ENCODE peak calls at places on chromosomes 3 and 15, in ten cellular contexts. B is CD8-positive, alpha-beta T cell; M is dorsolateral prefrontal cortex; S is esophagus muscularis mucosa; C is AG10803; L is epithelial cell of esophagus; A is thoracic aorta; I is PC-3; W is PC-9; E is WTC11. J is an unnamed sample.

GRCh38 chr15:58862326-58862725 is 71.2 kb downstream of the SLTM start:
- DNase-seq in A (no peak), M (no peak), E (no peak), L (no peak), W (no peak), C (no peak), S (no peak), I (no peak), B (no peak), J (no peak)

GRCh38 chr15:65323071-65323511 is 18.6 kb downstream of the RNU5B-1 start:
- DNase-seq in L (no peak), M (no peak), W (peak), S (no peak), B (no peak), A (no peak), I (no peak), E (no peak), C (peak), J (no peak)

GRCh38 chr3:10783360-10784346 is 32.4 kb upstream of the SLC6A11 start:
- DNase-seq in S (no peak), C (peak), I (peak), E (peak), W (no peak), B (no peak), M (no peak), L (peak), A (no peak), J (peak)

GRCh38 chr15:47870300-47870955 is 153.1 kb downstream of the SEMA6D start:
- DNase-seq in C (no peak), I (peak), E (no peak), A (no peak), L (no peak), S (no peak), W (no peak), B (no peak), M (no peak), J (no peak)

GRCh38 chr3:177041021-177041729 is 156.1 kb downstream of the TBL1XR1 start:
- DNase-seq in C (peak), E (no peak), B (no peak), A (no peak), L (peak), S (peak), I (peak), M (no peak), W (no peak), J (no peak)

GRCh38 chr3:32508731-32509130 is 6.1 kb upstream of the CMTM6 start:
- DNase-seq in B (no peak), E (no peak), A (no peak), L (peak), C (peak), I (no peak), S (no peak), M (no peak), W (no peak), J (no peak)

GRCh38 chr3:146308222-146308621 is 57.3 kb upstream of the PLSCR4 start:
- DNase-seq in S (no peak), I (peak), E (no peak), M (no peak), W (no peak), L (no peak), B (no peak), C (peak), A (no peak), J (peak)

GRCh38 chr3:100927775-100928174 is 65.4 kb downstream of the ABI3BP start:
- DNase-seq in W (no peak), M (no peak), C (no peak), B (no peak), S (no peak), E (no peak), L (peak), I (no peak), A (no peak), J (peak)

GRCh38 chr3:47762233-47762632 is 19.5 kb downstream of the SMARCC1 start:
- DNase-seq in L (no peak), B (no peak), E (no peak), A (no peak), M (no peak), I (no peak), S (no peak), W (no peak), C (peak), J (no peak)

GRCh38 chr15:40337597-40337996 is 3.1 kb downstream of the CCDC9B start:
- DNase-seq in E (no peak), W (no peak), I (no peak), C (no peak), M (no peak), A (no peak), B (no peak), L (no peak), S (no peak), J (no peak)

GRCh38 chr3:139102606-139103005 is 57.9 kb upstream of the PRR23C start:
- DNase-seq in B (no peak), L (no peak), C (no peak), M (no peak), S (peak), E (no peak), W (no peak), I (no peak), A (no peak), J (no peak)

GRCh38 chr3:40237892-40238571 is 71.5 kb upstream of the EIF1B start:
- DNase-seq in C (peak), S (no peak), L (peak), I (peak), M (no peak), E (peak), W (no peak), B (no peak), A (no peak), J (peak)

GRCh38 chr15:87365221-87365620 is 891.3 kb downstream of the NTRK3 start:
- DNase-seq in M (no peak), S (no peak), E (no peak), C (peak), L (peak), I (peak), B (no peak), W (no peak), A (no peak), J (peak)

GRCh38 chr15:72312605-72313447 is 7.1 kb downstream of the CELF6 start:
- DNase-seq in S (peak), I (peak), M (peak), B (peak), A (no peak), L (peak), E (peak), W (peak), C (peak), J (peak)

GRCh38 chr15:49179433-49180190 is 9.6 kb downstream of the GALK2 start:
- DNase-seq in B (no peak), W (no peak), A (no peak), I (no peak), C (no peak), M (no peak), E (no peak), S (no peak), L (no peak), J (no peak)

GRCh38 chr15:89143503-89144162 is 55.4 kb downstream of the ABHD2 start:
- DNase-seq in M (no peak), E (no peak), S (no peak), B (no peak), C (peak), W (peak), I (peak), A (no peak), L (no peak), J (peak)

GRCh38 chr3:130656627-130657026 is 90.0 kb downstream of the PIK3R4 start:
- DNase-seq in L (no peak), S (no peak), A (no peak), M (no peak), B (no peak), I (no peak), W (no peak), C (no peak), E (no peak), J (no peak)

GRCh38 chr3:109059289-109059688 is 58.6 kb downstream of the MORC1 start:
- DNase-seq in I (no peak), E (no peak), C (no peak), W (no peak), L (no peak), S (no peak), B (no peak), A (no peak), M (no peak), J (no peak)

GRCh38 chr15:94287794-94288246 is 56.5 kb downstream of the MCTP2 start:
- DNase-seq in M (no peak), W (no peak), E (no peak), C (no peak), A (no peak), S (no peak), I (no peak), L (no peak), B (no peak), J (no peak)

GRCh38 chr15:96353931-96354730 is 23.6 kb downstream of the NR2F2 start:
- DNase-seq in M (no peak), S (no peak), E (peak), B (no peak), W (peak), A (no peak), I (peak), C (no peak), L (peak), J (no peak)
- TF ChIP-seq CTCF in M (no peak), S (peak), E (peak), B (no peak), W (no peak), A (no peak), I (no peak), C (peak), L (peak), J (peak)

DNA sequence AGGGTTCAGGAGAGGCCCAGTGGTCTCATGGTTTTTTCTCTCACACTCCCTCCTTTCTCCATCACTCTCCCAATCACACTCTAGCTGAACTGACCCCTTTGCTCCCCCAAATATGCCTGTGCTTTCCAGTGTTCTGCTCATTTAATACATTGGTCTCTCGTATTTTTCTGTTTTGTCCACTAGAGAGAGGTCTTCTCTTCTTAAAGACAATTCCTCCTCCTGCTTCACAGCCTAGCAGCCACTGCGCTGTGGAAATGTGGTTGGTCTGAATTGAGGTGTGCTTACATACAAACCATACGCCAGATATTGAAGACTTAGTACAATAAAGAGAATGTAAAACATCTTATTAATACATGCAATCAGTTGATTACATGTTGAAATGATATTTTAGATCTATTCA is 60.6 kb upstream of the XCR1 start:
- DNase-seq in I (peak), A (no peak), S (peak), B (no peak), E (no peak), W (no peak), L (no peak), C (peak), M (no peak), J (peak)
- TF ChIP-seq CTCF in I (peak), A (no peak), S (no peak), B (no peak), E (no peak), W (no peak), L (peak), C (peak), M (peak), J (peak)

GRCh38 chr15:57656434-57656833 is 50.1 kb upstream of the POLR2M start:
- DNase-seq in I (no peak), A (no peak), E (no peak), B (no peak), L (no peak), M (no peak), W (no peak), C (no peak), S (no peak), J (no peak)

GRCh38 chr15:57655087-57655486 is 51.4 kb upstream of the POLR2M start:
- DNase-seq in L (no peak), E (no peak), A (no peak), S (peak), I (no peak), C (no peak), M (no peak), W (no peak), B (no peak), J (no peak)

GRCh38 chr15:57652481-57652880 is 54.0 kb upstream of the POLR2M start:
- DNase-seq in E (no peak), B (no peak), L (no peak), A (no peak), I (no peak), S (peak), M (no peak), C (no peak), W (no peak), J (no peak)

GRCh38 chr15:57654136-57654845 is 52.2 kb upstream of the POLR2M start:
- DNase-seq in B (no peak), W (no peak), A (no peak), S (peak), C (peak), L (peak), M (no peak), E (no peak), I (no peak), J (peak)

DNA sequence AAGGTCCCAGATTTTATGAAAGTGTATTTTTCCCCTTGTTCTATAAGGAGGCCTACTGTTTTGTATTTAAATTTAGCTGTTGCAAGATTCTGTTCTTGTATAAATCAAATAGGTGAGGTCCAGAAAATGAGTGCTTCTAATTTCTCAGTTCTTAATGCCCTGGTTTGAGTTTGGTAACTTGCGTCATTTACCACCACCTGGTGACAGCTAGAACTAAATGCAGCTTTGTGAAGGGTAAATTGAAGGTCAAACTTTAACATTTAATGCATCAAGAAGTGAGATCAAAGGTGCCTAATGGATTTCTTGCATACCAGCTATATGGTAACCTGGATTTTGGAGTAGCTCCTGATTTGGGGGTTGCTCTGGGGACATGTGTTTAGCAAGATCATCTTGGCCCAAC is 50.7 kb upstream of the POLR2M start:
- DNase-seq in S (peak), E (no peak), L (no peak), C (no peak), I (no peak), M (no peak), W (no peak), A (no peak), B (no peak), J (no peak)
- TF ChIP-seq CTCF in S (no peak), E (no peak), L (no peak), C (no peak), I (peak), M (peak), W (no peak), A (no peak), B (no peak), J (peak)

DNA sequence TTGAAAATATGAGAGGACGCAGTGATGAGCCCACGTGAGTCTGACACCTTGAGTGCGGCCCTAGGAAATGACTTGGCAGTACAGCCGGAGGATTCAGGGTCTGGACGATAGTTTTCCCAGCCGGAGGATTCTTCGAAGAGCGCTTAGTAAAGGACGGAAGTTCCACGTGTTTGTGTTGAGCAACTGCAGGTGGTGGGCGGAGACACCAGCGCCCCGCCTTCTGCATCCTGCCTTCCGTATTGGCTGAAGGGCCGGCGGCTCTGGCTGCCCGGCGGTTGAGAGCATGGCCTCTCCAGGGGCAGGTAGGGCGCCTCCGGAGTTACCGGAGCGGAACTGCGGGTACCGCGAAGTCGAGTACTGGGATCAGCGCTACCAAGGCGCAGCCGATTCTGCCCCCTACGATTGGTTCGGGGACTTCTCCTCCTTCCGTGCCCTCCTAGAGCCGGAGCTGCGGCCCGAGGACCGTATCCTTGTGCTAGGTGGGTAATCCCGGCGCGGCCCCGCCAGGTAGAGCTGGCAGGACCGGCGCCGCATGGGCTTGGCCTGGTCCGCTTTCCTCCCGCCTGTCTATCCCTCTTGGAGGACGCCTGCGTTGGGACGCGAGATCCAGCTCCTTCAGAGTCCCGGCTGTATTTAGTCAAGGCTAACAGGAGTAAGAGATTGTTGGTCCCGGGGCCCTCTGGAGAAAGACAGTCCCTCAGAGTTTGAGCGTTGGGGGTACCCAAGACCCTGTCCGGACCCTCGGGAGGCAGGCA is at the start of gene EEF1AKMT4:
- DNase-seq in C (peak), M (peak), W (peak), L (peak), I (peak), A (peak), B (peak), E (peak), S (peak), J (peak)
- TF ChIP-seq CTCF in C (peak), M (peak), W (peak), L (peak), I (peak), A (peak), B (peak), E (no peak), S (peak), J (peak)

J was measured in HFFc6.